ENCODE peak calls at places on chromosome 22, in nine cellular contexts. S is upper lobe of right lung; M is activated B cell treated with CpG ODN at 0.5 μM for 24 hours; D is left ventricle myocardium superior; N is Right ventricle myocardium superior; P is Right ventricle myocardium inferior; A is T-cell; T is CD8-positive, alpha-beta T cell; X is memory B cell. C is an unnamed sample.

GRCh38 chr22:44193537-44193896 is 12.8 kb downstream of the PARVG start:
- ATAC-seq in X (no peak), T (peak), A (peak), P (no peak), M (no peak), S (no peak), D (no peak), N (no peak), C (no peak)

GRCh38 chr22:42752912-42753311 is 32.2 kb upstream of the A4GALT start:
- ATAC-seq in X (peak), S (no peak), M (peak), A (no peak), T (no peak), P (peak), D (peak), N (peak), C (no peak)

GRCh38 chr22:43483266-43483665 is 71.5 kb downstream of the MPPED1 start:
- ATAC-seq in P (no peak), S (no peak), D (no peak), M (no peak), N (no peak), T (no peak), A (no peak), X (no peak), C (no peak)

GRCh38 chr22:45099961-45100360 is 63.8 kb upstream of the NUP50 start:
- ATAC-seq in M (no peak), N (no peak), A (no peak), D (no peak), T (no peak), X (no peak), S (no peak), P (no peak), C (no peak)

GRCh38 chr22:39997939-39998726 is 3.4 kb downstream of the FAM83F start:
- ATAC-seq in P (peak), A (no peak), T (no peak), M (no peak), D (peak), N (peak), S (no peak), X (no peak), C (no peak)

GRCh38 chr22:45096256-45096907 is 67.3 kb upstream of the NUP50 start:
- ATAC-seq in A (peak), S (peak), M (no peak), N (peak), D (peak), X (peak), P (peak), T (peak), C (peak)

GRCh38 chr22:25197335-25197734 is 2.3 kb upstream of the CRYBB3 start:
- ATAC-seq in N (no peak), A (no peak), X (no peak), D (no peak), P (no peak), M (no peak), S (no peak), T (no peak), C (no peak)

GRCh38 chr22:27253108-27253507 is 548.4 kb downstream of the MN1 start:
- ATAC-seq in X (no peak), S (no peak), M (no peak), N (no peak), P (no peak), D (no peak), T (no peak), A (no peak), C (no peak)

GRCh38 chr22:46684706-46685105 is 53.3 kb downstream of the CERK start:
- ATAC-seq in D (peak), M (peak), A (peak), S (peak), P (peak), T (peak), X (peak), N (peak), C (no peak)

GRCh38 chr22:43262990-43263644 is 76.2 kb upstream of the TTLL12 start:
- ATAC-seq in N (peak), D (peak), A (peak), X (peak), M (peak), S (peak), T (peak), P (no peak), C (no peak)

GRCh38 chr22:46132830-46133587 is 17.3 kb upstream of the PPARA start:
- ATAC-seq in D (no peak), T (no peak), N (no peak), A (no peak), X (no peak), P (no peak), S (no peak), M (no peak), C (no peak)

GRCh38 chr22:19554834-19555404 is 30.7 kb upstream of the CLDN5 start:
- ATAC-seq in S (peak), T (no peak), A (no peak), D (no peak), N (no peak), X (no peak), P (no peak), M (no peak), C (peak)

GRCh38 chr22:44361391-44362126 is 48.8 kb upstream of the SHISAL1 start:
- ATAC-seq in A (no peak), T (no peak), N (no peak), M (no peak), D (no peak), X (no peak), P (no peak), S (no peak), C (no peak)

GRCh38 chr22:33112606-33113005 is 54.4 kb upstream of the SYN3 start:
- ATAC-seq in A (no peak), P (no peak), N (no peak), S (no peak), T (no peak), D (no peak), X (no peak), M (no peak), C (no peak)

GRCh38 chr22:41589260-41589600 is 410 bp downstream of the PMM1 start:
- ATAC-seq in N (peak), T (peak), A (peak), D (peak), M (no peak), P (peak), X (no peak), S (peak), C (peak)

GRCh38 chr22:24156146-24156914 is 25.0 kb upstream of the SUSD2 start:
- ATAC-seq in A (peak), D (peak), X (peak), M (peak), P (peak), S (peak), T (peak), N (peak), C (peak)

GRCh38 chr22:25021409-25021808 is 68.9 kb downstream of the KIAA1671 start:
- ATAC-seq in X (no peak), S (no peak), D (peak), M (no peak), P (no peak), N (no peak), A (no peak), T (no peak), C (no peak)

GRCh38 chr22:31229402-31230140 is 17.5 kb downstream of the LIMK2 start:
- ATAC-seq in A (peak), T (peak), P (peak), D (peak), S (peak), N (peak), M (no peak), X (no peak), C (peak)

GRCh38 chr22:38191746-38192474 is 9.9 kb upstream of the MAFF start:
- ATAC-seq in N (no peak), X (no peak), S (peak), M (no peak), T (no peak), D (no peak), P (no peak), A (no peak), C (no peak)

GRCh38 chr22:31739795-31740201 is 10.1 kb downstream of the PRR14L start:
- ATAC-seq in A (no peak), T (no peak), D (peak), P (peak), S (peak), X (no peak), M (no peak), N (peak), C (no peak)